ENCODE peak calls at places on chromosomes 5 and 9, in seven cellular contexts. F is A549; Q is CD8-positive, alpha-beta memory T cell; S is psoas muscle; G is dorsolateral prefrontal cortex; A is GM23338; P is endodermal cell. B is an unnamed sample.

GRCh38 chr5:142446131-142446959 is 121.5 kb upstream of the SPRY4 start:
- DNase-seq in F (peak; percentile 38), Q (no peak), S (no peak), G (no peak), A (no peak), P (no peak), B (no peak)

GRCh38 chr9:135587658-135588057 is 26.1 kb downstream of the PAEP start:
- DNase-seq in F (no peak), Q (no peak), S (no peak), G (no peak), A (no peak), P (peak; percentile 48), B (no peak)

GRCh38 chr5:140588311-140589070 is 23.9 kb downstream of the SLC35A4 start:
- DNase-seq in F (no peak), Q (no peak), S (no peak), G (no peak), A (no peak), P (no peak), B (no peak)

GRCh38 chr5:39213437-39214207 is 5.7 kb downstream of the FYB1 start:
- DNase-seq in F (no peak), Q (no peak), S (no peak), G (no peak), A (no peak), P (no peak), B (no peak)

GRCh38 chr5:135448796-135449507 is 1.8 kb upstream of the DCANP1 start:
- DNase-seq in F (no peak), Q (no peak), S (no peak), G (no peak), A (no peak), P (peak; percentile 39), B (peak; percentile 28)

GRCh38 chr5:135564305-135564704 is 14.5 kb downstream of the CXCL14 start:
- DNase-seq in F (no peak), Q (no peak), S (no peak), G (no peak), A (no peak), P (no peak), B (no peak)

GRCh38 chr5:134029156-134029555 is 24.4 kb upstream of the VDAC1 start:
- DNase-seq in F (peak; percentile 50), Q (no peak), S (no peak), G (no peak), A (no peak), P (no peak), B (no peak)

GRCh38 chr5:98424681-98425454 is 348.6 kb upstream of the RGMB start:
- DNase-seq in F (no peak), Q (no peak), S (no peak), G (no peak), A (no peak), P (no peak), B (no peak)

GRCh38 chr5:18772475-18772874 is 1138.2 kb downstream of the TAF11L14 start:
- DNase-seq in F (peak; percentile 37), Q (no peak), S (no peak), G (no peak), A (peak; percentile 58), P (peak; percentile 60), B (no peak)

GRCh38 chr9:37297592-37297991 is 124.9 kb upstream of the GRHPR start:
- DNase-seq in F (no peak), Q (no peak), S (no peak), G (no peak), A (no peak), P (no peak), B (no peak)

DNA sequence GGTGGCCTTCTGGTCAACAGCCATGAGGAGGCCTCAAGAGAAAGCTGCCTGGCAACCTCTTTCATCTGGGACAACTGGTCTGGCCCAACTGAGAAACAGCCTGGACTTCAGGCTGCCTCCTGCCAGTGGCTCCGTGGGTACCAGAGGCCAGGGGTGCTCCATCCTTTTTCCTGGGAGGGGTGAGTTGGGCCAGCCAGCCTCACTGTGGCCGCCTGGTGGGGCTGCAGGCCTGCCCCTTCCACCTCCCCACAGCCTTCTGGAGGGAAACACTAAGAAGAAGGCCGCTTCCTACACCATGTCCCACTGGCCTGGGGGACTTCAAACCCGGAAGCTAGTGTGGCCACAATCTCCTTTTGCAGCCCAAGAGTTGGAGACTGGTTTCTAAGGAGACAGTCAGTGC is 13.8 kb upstream of the NKD2 start:
- DNase-seq in F (no peak), Q (no peak), S (no peak), G (no peak), A (no peak), P (peak; percentile 54), B (peak; percentile 61)
- H3K27ac ChIP-seq in F (no peak overlapping the region), Q (no peak overlapping the region), S (no peak overlapping the region), G (no peak overlapping the region), A (no peak overlapping the region), P (no peak overlapping the region), B (no peak overlapping the region)

GRCh38 chr5:174725261-174725990 is 1.0 kb downstream of the MSX2 start:
- DNase-seq in F (no peak), Q (no peak), S (no peak), G (no peak), A (no peak), P (peak; percentile 66), B (no peak)

GRCh38 chr5:174727794-174728662 is 3.6 kb downstream of the MSX2 start:
- DNase-seq in F (no peak), Q (no peak), S (no peak), G (no peak), A (no peak), P (no peak), B (no peak)

GRCh38 chr5:174726916-174727793 is 2.8 kb downstream of the MSX2 start:
- DNase-seq in F (no peak), Q (no peak), S (no peak), G (no peak), A (peak; percentile 41), P (peak; percentile 46), B (no peak)

GRCh38 chr5:174724484-174725260 is at the start of gene MSX2:
- DNase-seq in F (peak; percentile 88), Q (peak; percentile 3), S (peak; percentile 93), G (no peak), A (peak; percentile 95), P (peak; percentile 96), B (peak; percentile 91)

GRCh38 chr5:174725991-174726601 is 1.7 kb downstream of the MSX2 start:
- DNase-seq in F (no peak), Q (no peak), S (no peak), G (no peak), A (no peak), P (peak; percentile 53), B (no peak)
- H3K4me3 ChIP-seq in F (no peak overlapping the region), Q (no peak overlapping the region), S (peak overlapping the region; percentile 87), G (no peak overlapping the region), A (peak overlapping the region; percentile 81), P (peak overlapping the region; percentile 81), B (no peak overlapping the region)

GRCh38 chr9:125549465-125550215 is 157.4 kb downstream of the MAPKAP1 start:
- DNase-seq in F (no peak), Q (no peak), S (peak; percentile 60), G (no peak), A (no peak), P (no peak), B (no peak)
- H3K27ac ChIP-seq in F (no peak overlapping the region), Q (no peak overlapping the region), S (no peak overlapping the region), G (peak overlapping the region; percentile 2), A (no peak overlapping the region), P (no peak overlapping the region), B (peak overlapping the region; percentile 51)

GRCh38 chr9:16575878-16576245 is 294.6 kb downstream of the BNC2 start:
- DNase-seq in F (no peak), Q (no peak), S (no peak), G (no peak), A (no peak), P (no peak), B (no peak)

GRCh38 chr9:16572005-16572727 is 298.3 kb downstream of the BNC2 start:
- DNase-seq in F (no peak), Q (no peak), S (no peak), G (no peak), A (peak; percentile 32), P (no peak), B (no peak)

GRCh38 chr9:16575142-16575877 is 295.2 kb downstream of the BNC2 start:
- DNase-seq in F (peak; percentile 45), Q (no peak), S (no peak), G (no peak), A (no peak), P (peak; percentile 50), B (no peak)

DNA sequence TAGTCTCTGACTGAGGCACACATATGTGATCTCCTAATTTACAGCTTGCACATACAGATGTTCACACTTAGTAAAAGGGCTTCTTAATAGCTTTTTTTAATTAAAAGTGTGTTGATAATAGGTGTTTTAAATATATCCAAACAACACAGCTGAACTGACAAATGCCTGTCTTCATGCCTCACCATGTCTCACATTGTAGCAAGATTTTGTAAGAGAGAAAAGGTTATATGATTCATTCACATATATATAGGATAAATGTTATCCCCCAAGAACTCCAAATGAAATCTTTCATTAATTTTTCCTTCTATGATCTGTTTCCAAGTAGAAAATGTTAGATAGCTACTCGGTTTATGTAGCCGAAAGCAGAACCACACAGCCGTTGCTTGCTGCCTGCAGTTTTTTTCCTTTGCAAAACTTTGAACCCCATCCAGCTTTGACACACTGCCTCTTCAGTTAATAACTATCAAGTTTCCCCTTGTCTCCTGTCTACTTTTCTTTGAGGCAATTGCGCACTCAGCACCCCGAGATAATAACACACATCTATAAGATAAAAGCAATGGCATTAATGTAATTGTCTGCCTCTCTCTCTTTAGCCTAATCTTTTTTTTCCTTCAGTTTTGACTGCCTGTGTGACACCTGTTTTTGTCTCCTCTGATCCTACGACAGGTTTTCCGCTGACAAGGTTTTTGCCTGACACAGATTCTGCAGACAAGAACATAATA is 299.2 kb downstream of the BNC2 start:
- DNase-seq in F (no peak), Q (no peak), S (no peak), G (no peak), A (no peak), P (no peak), B (no peak)
- H3K4me3 ChIP-seq in F (no peak overlapping the region), Q (no peak overlapping the region), S (peak overlapping the region; percentile 47), G (no peak overlapping the region), A (no peak overlapping the region), P (no peak overlapping the region), B (no peak overlapping the region)

DNA sequence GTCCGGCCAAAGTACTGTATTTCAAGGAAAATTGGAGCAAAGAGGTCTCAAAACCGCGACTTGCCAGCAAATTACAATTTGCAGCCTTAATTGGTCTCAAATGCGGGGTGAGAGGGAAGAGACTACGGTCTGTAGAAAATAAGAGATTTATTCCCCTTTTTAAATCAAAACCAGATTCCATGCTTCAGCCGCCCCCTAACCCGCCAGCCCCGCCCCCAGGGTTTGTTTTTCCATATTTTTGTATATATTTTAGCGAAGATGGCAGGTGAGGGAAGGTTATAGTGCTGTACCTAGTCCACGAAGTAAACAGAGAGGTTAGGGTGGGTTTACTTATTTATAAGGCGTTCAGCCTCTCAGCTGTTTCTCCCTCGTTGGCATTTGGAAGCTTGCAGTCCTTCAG is 999 bp upstream of the SMARCA2 start:
- DNase-seq in F (no peak), Q (no peak), S (peak; percentile 40), G (no peak), A (no peak), P (no peak), B (no peak)
- H3K27ac ChIP-seq in F (no peak overlapping the region), Q (peak overlapping the region; percentile 91), S (peak overlapping the region; percentile 99), G (peak overlapping the region; percentile 97), A (no peak overlapping the region), P (no peak overlapping the region), B (peak overlapping the region; percentile 36)

DNA sequence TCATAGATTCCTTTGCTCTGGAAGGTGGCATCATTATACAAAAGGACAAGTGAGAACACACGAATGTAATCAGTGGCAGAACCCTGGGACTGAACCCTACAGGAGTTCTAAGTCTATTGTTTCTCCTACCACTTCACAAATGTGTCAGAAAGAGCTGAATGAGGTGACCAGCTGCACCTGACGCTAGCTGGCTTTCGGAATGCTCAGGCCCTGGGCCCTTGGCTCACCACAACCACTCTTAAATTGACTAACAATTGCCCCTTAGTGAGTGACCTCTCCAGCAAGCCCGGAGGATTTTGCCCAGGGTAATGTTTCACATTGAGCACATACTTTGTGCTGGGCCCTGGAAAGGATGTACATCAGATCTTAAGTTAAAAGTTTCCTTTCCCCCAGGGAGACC is 41.2 kb upstream of the ABCA1 start:
- DNase-seq in F (no peak), Q (no peak), S (no peak), G (no peak), A (peak; percentile 72), P (peak; percentile 81), B (no peak)
- H3K4me3 ChIP-seq in F (peak overlapping the region; percentile 56), Q (no peak overlapping the region), S (peak overlapping the region; percentile 94), G (peak overlapping the region; percentile 90), A (peak overlapping the region; percentile 79), P (peak overlapping the region; percentile 83), B (no peak overlapping the region)